ENCODE peak calls at places on chromosome 18, in five cellular contexts. One of them, this sample, is unnamed.

GRCh38 chr18:63325086-63325686 is 5.6 kb upstream of the BCL2 start:
- DNase-seq in AG04450: no peak
- DNase-seq in testis: peak
- DNase-seq in right cardiac atrium: no peak
- DNase-seq in PC-9: no peak
- DNase-seq in this sample: no peak

GRCh38 chr18:45136381-45137088 is 455.8 kb downstream of the SETBP1 start:
- DNase-seq in AG04450: no peak
- DNase-seq in PC-9: no peak
- DNase-seq in testis: no peak
- DNase-seq in right cardiac atrium: no peak
- DNase-seq in this sample: no peak

GRCh38 chr18:53944721-53945120 is 279.7 kb downstream of the MBD2 start:
- DNase-seq in AG04450: no peak
- DNase-seq in PC-9: no peak
- DNase-seq in testis: peak
- DNase-seq in right cardiac atrium: no peak
- DNase-seq in this sample: no peak

GRCh38 chr18:60246606-60247005 is 126.0 kb downstream of the MC4R start:
- DNase-seq in testis: no peak
- DNase-seq in right cardiac atrium: no peak
- DNase-seq in PC-9: no peak
- DNase-seq in AG04450: no peak
- DNase-seq in this sample: no peak

GRCh38 chr18:26813043-26813442 is 52.5 kb downstream of the AQP4 start:
- DNase-seq in right cardiac atrium: peak
- DNase-seq in testis: peak
- DNase-seq in AG04450: no peak
- DNase-seq in PC-9: no peak
- DNase-seq in this sample: peak

GRCh38 chr18:47032945-47033344 is 2.5 kb downstream of the ELOA2 start:
- DNase-seq in PC-9: no peak
- DNase-seq in right cardiac atrium: no peak
- DNase-seq in testis: no peak
- DNase-seq in AG04450: no peak
- DNase-seq in this sample: no peak

GRCh38 chr18:26057208-26057821 is 33.1 kb downstream of the SS18 start:
- DNase-seq in right cardiac atrium: no peak
- DNase-seq in testis: no peak
- DNase-seq in PC-9: no peak
- DNase-seq in AG04450: peak
- DNase-seq in this sample: no peak

GRCh38 chr18:906416-907170 is 1.9 kb downstream of the ADCYAP1 start:
- DNase-seq in PC-9: no peak
- DNase-seq in testis: no peak
- DNase-seq in AG04450: no peak
- DNase-seq in right cardiac atrium: no peak
- DNase-seq in this sample: no peak

GRCh38 chr18:41767960-41768359 is 187.1 kb upstream of the PIK3C3 start:
- DNase-seq in PC-9: no peak
- DNase-seq in AG04450: peak
- DNase-seq in testis: peak
- DNase-seq in right cardiac atrium: no peak
- DNase-seq in this sample: peak

GRCh38 chr18:48295586-48296311 is 113.4 kb downstream of the ZBTB7C start:
- DNase-seq in right cardiac atrium: no peak
- DNase-seq in AG04450: no peak
- DNase-seq in testis: no peak
- DNase-seq in PC-9: no peak
- DNase-seq in this sample: no peak

GRCh38 chr18:68918216-68918615 is 120.3 kb downstream of the CCDC102B start:
- DNase-seq in AG04450: no peak
- DNase-seq in PC-9: no peak
- DNase-seq in right cardiac atrium: no peak
- DNase-seq in testis: no peak
- DNase-seq in this sample: no peak

GRCh38 chr18:54740146-54740844 is 88.0 kb upstream of the RAB27B start:
- DNase-seq in PC-9: peak
- DNase-seq in right cardiac atrium: no peak
- DNase-seq in AG04450: peak
- DNase-seq in testis: no peak
- DNase-seq in this sample: peak

GRCh38 chr18:51153659-51154371 is 43.7 kb downstream of the MEX3C start:
- DNase-seq in PC-9: no peak
- DNase-seq in testis: no peak
- DNase-seq in AG04450: no peak
- DNase-seq in right cardiac atrium: no peak
- DNase-seq in this sample: no peak

GRCh38 chr18:55093295-55093694 is 134.0 kb upstream of the CCDC68 start:
- DNase-seq in AG04450: no peak
- DNase-seq in testis: no peak
- DNase-seq in PC-9: no peak
- DNase-seq in right cardiac atrium: no peak
- DNase-seq in this sample: no peak

GRCh38 chr18:44733069-44733753 is 52.5 kb downstream of the SETBP1 start:
- DNase-seq in right cardiac atrium: peak
- DNase-seq in AG04450: peak
- DNase-seq in PC-9: peak
- DNase-seq in testis: no peak
- DNase-seq in this sample: peak

GRCh38 chr18:50788284-50788683 is 31.5 kb downstream of the MRO start:
- DNase-seq in AG04450: no peak
- DNase-seq in testis: no peak
- DNase-seq in PC-9: no peak
- DNase-seq in right cardiac atrium: no peak
- DNase-seq in this sample: no peak

GRCh38 chr18:48838921-48839818 is 111.6 kb downstream of the SMAD7 start:
- DNase-seq in PC-9: peak
- DNase-seq in testis: no peak
- DNase-seq in AG04450: no peak
- DNase-seq in right cardiac atrium: peak
- DNase-seq in this sample: peak

GRCh38 chr18:13252696-13253410 is 34.3 kb downstream of the LDLRAD4 start:
- DNase-seq in AG04450: no peak
- DNase-seq in testis: no peak
- DNase-seq in PC-9: no peak
- DNase-seq in right cardiac atrium: no peak
- DNase-seq in this sample: no peak

GRCh38 chr18:69599377-69599776 is 198.7 kb downstream of the DOK6 start:
- DNase-seq in right cardiac atrium: no peak
- DNase-seq in PC-9: no peak
- DNase-seq in testis: no peak
- DNase-seq in AG04450: no peak
- DNase-seq in this sample: no peak

GRCh38 chr18:42048150-42048549 is 93.1 kb downstream of the PIK3C3 start:
- DNase-seq in PC-9: peak
- DNase-seq in testis: no peak
- DNase-seq in right cardiac atrium: no peak
- DNase-seq in AG04450: peak
- DNase-seq in this sample: peak

GRCh38 chr18:21054252-21054821 is 57.3 kb downstream of the ROCK1 start:
- DNase-seq in testis: no peak
- DNase-seq in right cardiac atrium: no peak
- DNase-seq in PC-9: no peak
- DNase-seq in AG04450: no peak
- DNase-seq in this sample: no peak

GRCh38 chr18:44813586-44813985 is 132.9 kb downstream of the SETBP1 start:
- DNase-seq in AG04450: no peak
- DNase-seq in testis: no peak
- DNase-seq in PC-9: no peak
- DNase-seq in right cardiac atrium: no peak
- DNase-seq in this sample: no peak

GRCh38 chr18:55552498-55553189 is 35.3 kb downstream of the TCF4 start:
- DNase-seq in AG04450: peak
- DNase-seq in testis: no peak
- DNase-seq in right cardiac atrium: no peak
- DNase-seq in PC-9: no peak
- DNase-seq in this sample: no peak

GRCh38 chr18:71808576-71808975 is 735.6 kb downstream of the CBLN2 start:
- DNase-seq in AG04450: no peak
- DNase-seq in right cardiac atrium: no peak
- DNase-seq in testis: no peak
- DNase-seq in PC-9: no peak
- DNase-seq in this sample: no peak

GRCh38 chr18:74708169-74708568 is 110.5 kb downstream of the ZNF407 start:
- DNase-seq in testis: no peak
- DNase-seq in AG04450: no peak
- DNase-seq in right cardiac atrium: no peak
- DNase-seq in PC-9: no peak
- DNase-seq in this sample: no peak

GRCh38 chr18:46253498-46253897 is 149.3 kb downstream of the HAUS1 start:
- DNase-seq in PC-9: peak
- DNase-seq in right cardiac atrium: no peak
- DNase-seq in AG04450: no peak
- DNase-seq in testis: no peak
- DNase-seq in this sample: no peak

GRCh38 chr18:57084331-57085298 is 62.3 kb upstream of the BOD1L2 start:
- DNase-seq in PC-9: no peak
- DNase-seq in right cardiac atrium: no peak
- DNase-seq in AG04450: no peak
- DNase-seq in testis: no peak
- DNase-seq in this sample: no peak
- H3K27ac ChIP-seq in PC-9: no peak
- H3K27ac ChIP-seq in right cardiac atrium: no peak
- H3K27ac ChIP-seq in AG04450: no peak
- H3K27ac ChIP-seq in testis: no peak
- H3K27ac ChIP-seq in this sample: no peak

GRCh38 chr18:58813821-58814220 is 50.9 kb upstream of the ZNF532 start:
- DNase-seq in right cardiac atrium: no peak
- DNase-seq in testis: no peak
- DNase-seq in PC-9: no peak
- DNase-seq in AG04450: no peak
- DNase-seq in this sample: no peak
- H3K27ac ChIP-seq in right cardiac atrium: no peak
- H3K27ac ChIP-seq in testis: peak
- H3K27ac ChIP-seq in PC-9: no peak
- H3K27ac ChIP-seq in AG04450: no peak
- H3K27ac ChIP-seq in this sample: no peak

GRCh38 chr18:12088731-12089375 is 4.8 kb upstream of the ANKRD62 start:
- DNase-seq in testis: no peak
- DNase-seq in AG04450: no peak
- DNase-seq in PC-9: no peak
- DNase-seq in right cardiac atrium: no peak
- DNase-seq in this sample: no peak
- H3K27ac ChIP-seq in testis: no peak
- H3K27ac ChIP-seq in AG04450: no peak
- H3K27ac ChIP-seq in PC-9: no peak
- H3K27ac ChIP-seq in right cardiac atrium: no peak
- H3K27ac ChIP-seq in this sample: no peak

GRCh38 chr18:79849328-79850207 is 51.8 kb downstream of the KCNG2 start:
- DNase-seq in PC-9: no peak
- DNase-seq in AG04450: no peak
- DNase-seq in right cardiac atrium: no peak
- DNase-seq in testis: peak
- DNase-seq in this sample: no peak

GRCh38 chr18:79851981-79852380 is 54.2 kb downstream of the KCNG2 start:
- DNase-seq in testis: peak
- DNase-seq in PC-9: no peak
- DNase-seq in right cardiac atrium: no peak
- DNase-seq in AG04450: no peak
- DNase-seq in this sample: no peak

GRCh38 chr18:79850731-79851130 is 53.0 kb downstream of the KCNG2 start:
- DNase-seq in AG04450: no peak
- DNase-seq in right cardiac atrium: no peak
- DNase-seq in PC-9: no peak
- DNase-seq in testis: peak
- DNase-seq in this sample: no peak

GRCh38 chr18:79852561-79853302 is 55.0 kb downstream of the KCNG2 start:
- DNase-seq in right cardiac atrium: no peak
- DNase-seq in PC-9: no peak
- DNase-seq in testis: peak
- DNase-seq in AG04450: no peak
- DNase-seq in this sample: no peak

DNA sequence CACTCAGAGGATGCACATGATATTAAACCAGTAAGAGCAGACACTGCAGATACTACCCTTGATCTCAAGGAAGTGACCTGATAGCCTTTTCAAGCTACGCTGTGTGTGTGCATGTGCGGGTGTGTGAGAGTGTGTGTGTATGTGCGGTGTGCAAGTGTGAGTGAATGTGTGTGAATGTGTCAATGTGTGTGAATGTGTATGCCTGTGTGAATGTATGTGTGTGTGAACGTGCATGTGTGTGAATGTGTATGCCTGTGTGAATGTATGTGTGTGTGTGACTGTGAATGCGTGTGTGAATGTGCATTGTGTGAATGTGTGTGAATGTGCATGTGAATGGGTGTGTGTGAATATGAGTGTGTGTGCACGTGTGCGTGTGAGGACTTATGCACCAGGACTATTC is 53.8 kb downstream of the KCNG2 start:
- DNase-seq in PC-9: no peak
- DNase-seq in testis: peak
- DNase-seq in right cardiac atrium: no peak
- DNase-seq in AG04450: no peak
- DNase-seq in this sample: no peak
- H3K27ac ChIP-seq in PC-9: no peak
- H3K27ac ChIP-seq in testis: no peak
- H3K27ac ChIP-seq in right cardiac atrium: no peak
- H3K27ac ChIP-seq in AG04450: no peak
- H3K27ac ChIP-seq in this sample: no peak

GRCh38 chr18:23204589-23205235 is 69.4 kb downstream of the CABLES1 start:
- DNase-seq in testis: no peak
- DNase-seq in PC-9: no peak
- DNase-seq in AG04450: no peak
- DNase-seq in right cardiac atrium: no peak
- DNase-seq in this sample: no peak
- H3K27ac ChIP-seq in testis: no peak
- H3K27ac ChIP-seq in PC-9: no peak
- H3K27ac ChIP-seq in AG04450: no peak
- H3K27ac ChIP-seq in right cardiac atrium: no peak
- H3K27ac ChIP-seq in this sample: no peak

DNA sequence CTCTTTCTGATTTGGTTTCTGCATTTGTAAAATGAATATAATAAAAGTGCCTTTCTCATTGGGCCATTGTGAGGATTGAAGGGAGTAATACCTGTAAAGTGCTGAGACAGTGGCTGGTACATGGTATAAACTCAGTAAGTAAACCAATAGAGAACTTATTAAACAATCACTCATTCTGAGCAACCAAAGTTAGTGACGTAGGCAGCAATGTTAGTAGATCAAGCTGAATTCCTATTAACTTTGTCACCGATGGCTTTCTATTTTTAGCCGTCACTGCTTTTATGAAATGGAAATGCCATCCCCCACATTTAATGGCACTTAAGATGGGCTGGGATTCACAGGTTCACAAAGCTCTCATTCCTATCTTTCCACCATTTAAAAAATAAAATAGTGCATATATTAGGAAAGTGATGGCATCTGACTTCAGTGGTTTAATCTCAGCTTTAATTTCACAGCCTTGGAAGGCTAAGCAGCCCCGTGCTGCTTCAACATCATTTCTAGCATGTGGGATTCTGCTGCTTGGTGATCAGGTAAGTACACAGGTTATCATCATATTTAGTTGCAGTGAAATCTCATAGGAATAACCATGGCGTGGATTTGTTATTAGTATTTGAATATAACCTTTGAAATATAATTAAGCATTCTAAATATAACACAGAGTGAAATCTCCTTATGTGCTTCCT is 17.6 kb upstream of the PPP4R1 start:
- DNase-seq in PC-9: peak
- DNase-seq in AG04450: peak
- DNase-seq in testis: no peak
- DNase-seq in right cardiac atrium: no peak
- DNase-seq in this sample: no peak
- H3K27ac ChIP-seq in PC-9: peak
- H3K27ac ChIP-seq in AG04450: peak
- H3K27ac ChIP-seq in testis: no peak
- H3K27ac ChIP-seq in right cardiac atrium: no peak
- H3K27ac ChIP-seq in this sample: peak

This sample was measured in epithelial cell of prostate.